ENCODE peak calls at places on chromosomes 16 and 17, in five cellular contexts. Q, D, K, O and L are unnamed samples.

GRCh38 chr17:42282478-42283080 is 5.7 kb upstream of the STAT5A start:
- DNase-seq in K (no peak), Q (no peak), O (no peak), D (no peak), L (no peak)

GRCh38 chr17:68759343-68760140 is 158.4 kb upstream of the FAM20A start:
- DNase-seq in Q (no peak), D (peak), O (no peak), K (peak), L (peak)

GRCh38 chr17:77727216-77727615 is 231.3 kb upstream of the TNRC6C start:
- DNase-seq in Q (no peak), K (no peak), D (no peak), O (no peak), L (no peak)

GRCh38 chr17:38674749-38675615 is at the start of gene EPOP:
- DNase-seq in O (peak), K (peak), Q (peak), D (peak), L (peak)

GRCh38 chr17:62671553-62671952 is 44.1 kb downstream of the MRC2 start:
- DNase-seq in O (no peak), K (no peak), D (peak), Q (no peak), L (no peak)

GRCh38 chr17:40699359-40699758 is 4.2 kb downstream of the KRT24 start:
- DNase-seq in O (no peak), K (no peak), D (no peak), Q (no peak), L (no peak)

GRCh38 chr16:75064403-75065148 is 52.0 kb downstream of the LDHD start:
- DNase-seq in O (no peak), Q (no peak), D (peak), K (no peak), L (peak)

GRCh38 chr17:71033336-71033735 is 864.0 kb downstream of the KCNJ2 start:
- DNase-seq in O (no peak), D (no peak), K (no peak), Q (no peak), L (no peak)

GRCh38 chr17:164536-165235 is 16.8 kb downstream of the DOC2B start:
- DNase-seq in K (peak), D (peak), O (no peak), Q (peak), L (peak)

GRCh38 chr17:64128787-64129514 is 993 bp downstream of the ERN1 start:
- DNase-seq in Q (no peak), K (no peak), D (peak), O (no peak), L (no peak)

GRCh38 chr17:66214893-66215528 is 14.2 kb downstream of the APOH start:
- DNase-seq in O (no peak), Q (no peak), K (no peak), D (no peak), L (no peak)

GRCh38 chr16:73404001-73404400 is 356.1 kb upstream of the ZFHX3 start:
- DNase-seq in Q (no peak), K (no peak), O (no peak), D (no peak), L (no peak)

GRCh38 chr16:68590201-68590994 is 51.3 kb downstream of the ZFP90 start:
- DNase-seq in Q (peak), D (peak), K (peak), O (peak), L (peak)

GRCh38 chr17:63099420-63099819 is 133.4 kb downstream of the TANC2 start:
- DNase-seq in K (no peak), O (no peak), Q (no peak), D (no peak), L (no peak)

GRCh38 chr16:77599793-77600415 is 122.4 kb upstream of the NUDT7 start:
- DNase-seq in K (no peak), O (no peak), D (peak), Q (no peak), L (no peak)